ENCODE peak calls at places on chromosomes 6 and 20, in seven cellular contexts. U is WERI-Rb-1; N is activated CD8-positive, alpha-beta T cell treated with anti-CD3 and anti-CD28 coated beads for 36 hours; O is upper lobe of right lung; P is dorsolateral prefrontal cortex; R is spleen; W is progenitor cell of endocrine pancreas. T is an unnamed sample.

GRCh38 chr20:20956586-20956985 is 149.6 kb downstream of the LINC00237 start:
- DNase-seq in W (no peak), R (no peak), N (no peak), P (peak), O (no peak), U (no peak), T (no peak)

GRCh38 chr6:15985354-15985995 is 143.4 kb upstream of the MYLIP start:
- DNase-seq in U (no peak), W (no peak), R (no peak), N (no peak), O (no peak), P (no peak), T (no peak)

GRCh38 chr6:13229205-13230085 is 98.9 kb downstream of the TBC1D7 start:
- DNase-seq in R (no peak), W (no peak), N (peak), U (no peak), O (no peak), P (no peak), T (no peak)

GRCh38 chr20:48155231-48155630 is 369.9 kb upstream of the SULF2 start:
- DNase-seq in N (no peak), U (no peak), P (peak), W (no peak), O (no peak), R (no peak), T (no peak)

GRCh38 chr6:15312500-15312899 is 66.6 kb downstream of the JARID2 start:
- DNase-seq in U (no peak), R (no peak), W (no peak), P (no peak), O (no peak), N (no peak), T (no peak)

GRCh38 chr20:1225263-1225728 is 548 bp upstream of the RAD21L1 start:
- DNase-seq in U (no peak), W (no peak), P (peak), R (no peak), N (no peak), O (no peak), T (no peak)

GRCh38 chr6:126039284-126039683 is 52.9 kb downstream of the TRMT11 start:
- DNase-seq in R (no peak), U (no peak), N (no peak), P (no peak), W (no peak), O (no peak), T (no peak)

GRCh38 chr20:13922241-13922640 is 68.2 kb downstream of the SEL1L2 start:
- DNase-seq in U (no peak), W (no peak), R (no peak), O (no peak), P (no peak), N (no peak), T (no peak)

GRCh38 chr6:3440911-3441310 is 15.9 kb downstream of the SLC22A23 start:
- DNase-seq in U (no peak), R (no peak), N (no peak), P (no peak), O (no peak), W (no peak), T (no peak)

GRCh38 chr6:156256161-156256560 is 521.0 kb upstream of the ARID1B start:
- DNase-seq in O (no peak), N (peak), U (no peak), R (no peak), W (no peak), P (no peak), T (no peak)

GRCh38 chr6:53648571-53648970 is 17.0 kb downstream of the KLHL31 start:
- DNase-seq in P (no peak), O (no peak), W (no peak), N (no peak), R (no peak), U (no peak), T (no peak)

GRCh38 chr20:16968099-16968498 is 219.9 kb downstream of the OTOR start:
- DNase-seq in N (no peak), U (no peak), P (no peak), O (no peak), W (no peak), R (no peak), T (no peak)

GRCh38 chr6:170018422-170019258 is 267.2 kb downstream of the ERMARD start:
- DNase-seq in U (no peak), W (no peak), N (no peak), R (no peak), P (no peak), O (no peak), T (no peak)

GRCh38 chr6:19210849-19211590 is 626.1 kb upstream of the ID4 start:
- DNase-seq in N (peak), W (no peak), R (peak), O (peak), U (peak), P (no peak), T (peak)

GRCh38 chr6:85368631-85369030 is 81.3 kb upstream of the NT5E start:
- DNase-seq in R (no peak), W (no peak), O (no peak), P (no peak), N (no peak), U (no peak), T (no peak)

GRCh38 chr20:11676618-11677289 is 240.9 kb upstream of the BTBD3 start:
- DNase-seq in O (no peak), R (no peak), U (peak), P (peak), W (peak), N (peak), T (no peak)

GRCh38 chr20:31923388-31924271 is 28.2 kb downstream of the PDRG1 start:
- DNase-seq in N (peak), O (no peak), R (no peak), W (no peak), P (no peak), U (no peak), T (no peak)

GRCh38 chr6:37106982-37107453 is 62.9 kb upstream of the PIM1 start:
- DNase-seq in W (no peak), N (no peak), O (no peak), P (no peak), U (peak), R (no peak), T (no peak)

GRCh38 chr20:2840138-2840966 is at the start of the genes PCED1A and VPS16:
- DNase-seq in O (peak), R (peak), W (peak), P (peak), U (peak), N (peak), T (peak)

GRCh38 chr20:44448753-44449546 is 26.7 kb upstream of the TTPAL start:
- DNase-seq in N (peak), U (peak), R (no peak), P (no peak), W (no peak), O (no peak), T (no peak)

GRCh38 chr6:47663462-47664216 is 34.7 kb upstream of the ADGRF4 start:
- DNase-seq in N (no peak), U (no peak), O (no peak), P (peak), R (no peak), W (no peak), T (no peak)

GRCh38 chr6:31094389-31094881 is 17.9 kb downstream of the C6orf15 start:
- DNase-seq in N (peak), U (peak), W (no peak), O (no peak), R (peak), P (peak), T (no peak)

GRCh38 chr6:5606546-5606945 is 345.2 kb downstream of the FARS2 start:
- DNase-seq in P (no peak), O (no peak), N (no peak), U (no peak), W (no peak), R (no peak), T (no peak)

GRCh38 chr6:78989191-78989590 is 88.9 kb downstream of the PHIP start:
- DNase-seq in P (no peak), O (no peak), W (no peak), N (no peak), R (no peak), U (no peak), T (no peak)

GRCh38 chr20:17663486-17663885 is 18.6 kb downstream of the RRBP1 start:
- DNase-seq in O (no peak), U (no peak), P (no peak), N (no peak), W (no peak), R (no peak), T (peak)

GRCh38 chr6:143098054-143098673 is 37.5 kb downstream of the AIG1 start:
- DNase-seq in R (no peak), U (no peak), P (no peak), O (no peak), N (no peak), W (no peak), T (no peak)

GRCh38 chr6:134035823-134036296 is 16.6 kb downstream of the SLC2A12 start:
- DNase-seq in U (no peak), W (no peak), P (no peak), O (no peak), R (no peak), N (peak), T (no peak)

GRCh38 chr6:36695414-36695813 is 2.2 kb upstream of the RAB44 start:
- DNase-seq in U (no peak), O (no peak), R (no peak), N (no peak), W (no peak), P (no peak), T (no peak)

GRCh38 chr6:75204959-75205775 is 686 bp downstream of the COL12A1 start:
- DNase-seq in R (peak), N (peak), U (no peak), P (no peak), O (peak), W (no peak), T (peak)

GRCh38 chr6:154106251-154106650 is 67.2 kb downstream of the OPRM1 start:
- DNase-seq in W (no peak), P (no peak), U (no peak), R (no peak), O (no peak), N (no peak), T (no peak)

GRCh38 chr6:137339929-137340559 is 120.9 kb upstream of the IFNGR1 start:
- DNase-seq in W (no peak), N (no peak), P (no peak), U (no peak), O (no peak), R (no peak), T (no peak)

GRCh38 chr6:137342607-137343186 is 123.5 kb upstream of the IFNGR1 start:
- DNase-seq in R (no peak), O (no peak), W (no peak), N (no peak), U (no peak), P (no peak), T (no peak)

DNA sequence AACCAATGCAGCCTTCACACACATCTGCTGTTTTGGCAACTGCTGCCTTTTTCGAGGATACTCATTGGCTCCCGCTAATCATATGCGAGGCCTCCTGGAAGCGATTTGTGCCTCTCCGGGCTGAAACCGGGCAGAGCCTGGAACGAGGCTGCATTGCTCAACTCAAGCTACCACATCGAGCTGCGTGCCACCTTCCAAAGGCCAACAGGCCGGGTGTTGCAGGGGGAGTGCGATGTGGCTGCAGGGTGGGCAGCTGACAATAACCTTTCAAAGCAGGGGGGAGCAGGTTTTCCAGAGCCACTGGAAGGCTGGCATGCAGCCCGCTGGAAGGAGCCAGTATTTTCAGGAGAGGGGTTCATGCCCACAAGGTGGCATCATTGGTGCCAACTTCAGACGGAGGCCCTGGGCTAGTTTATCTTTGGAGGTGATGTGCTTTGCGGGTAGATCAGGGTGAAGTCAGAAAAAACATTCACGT is 122.6 kb upstream of the IFNGR1 start:
- DNase-seq in O (no peak), P (peak), N (peak), R (no peak), W (no peak), U (no peak), T (no peak)
- TF ChIP-seq CTCF in O (peak), P (peak), N (peak), R (peak), W (no peak), U (peak), T (no peak)

GRCh38 chr6:38348366-38348765 is 291.4 kb downstream of the BTBD9 start:
- DNase-seq in O (no peak), R (no peak), N (no peak), U (no peak), W (no peak), P (no peak), T (no peak)
- TF ChIP-seq CTCF in O (no peak), R (no peak), N (no peak), U (no peak), W (no peak), P (no peak), T (no peak)

GRCh38 chr20:45834797-45835161 is 1.2 kb downstream of the SNX21 start:
- DNase-seq in U (no peak), W (no peak), O (no peak), N (no peak), P (no peak), R (peak), T (no peak)

GRCh38 chr20:45833030-45833882 is at the start of gene SNX21:
- DNase-seq in U (peak), O (peak), P (peak), N (peak), W (peak), R (peak), T (peak)

GRCh38 chr20:45833883-45834796 is 541 bp downstream of the SNX21 start:
- DNase-seq in W (peak), O (peak), N (peak), U (peak), R (peak), P (peak), T (peak)

GRCh38 chr20:45836841-45837240 is 3.2 kb downstream of the SNX21 start:
- DNase-seq in P (no peak), U (no peak), N (no peak), O (no peak), W (no peak), R (no peak), T (no peak)

GRCh38 chr20:45835230-45836224 is 1.9 kb downstream of the SNX21 start:
- DNase-seq in U (no peak), P (no peak), R (peak), W (no peak), N (no peak), O (no peak), T (peak)
- TF ChIP-seq CTCF in U (no peak), P (no peak), R (no peak), W (no peak), N (no peak), O (no peak), T (no peak)

GRCh38 chr20:219290-220115 is 7.6 kb upstream of the DEFB129 start:
- DNase-seq in R (no peak), U (peak), N (peak), P (no peak), W (no peak), O (no peak), T (no peak)
- TF ChIP-seq CTCF in R (no peak), U (peak), N (no peak), P (peak), W (peak), O (peak), T (no peak)

DNA sequence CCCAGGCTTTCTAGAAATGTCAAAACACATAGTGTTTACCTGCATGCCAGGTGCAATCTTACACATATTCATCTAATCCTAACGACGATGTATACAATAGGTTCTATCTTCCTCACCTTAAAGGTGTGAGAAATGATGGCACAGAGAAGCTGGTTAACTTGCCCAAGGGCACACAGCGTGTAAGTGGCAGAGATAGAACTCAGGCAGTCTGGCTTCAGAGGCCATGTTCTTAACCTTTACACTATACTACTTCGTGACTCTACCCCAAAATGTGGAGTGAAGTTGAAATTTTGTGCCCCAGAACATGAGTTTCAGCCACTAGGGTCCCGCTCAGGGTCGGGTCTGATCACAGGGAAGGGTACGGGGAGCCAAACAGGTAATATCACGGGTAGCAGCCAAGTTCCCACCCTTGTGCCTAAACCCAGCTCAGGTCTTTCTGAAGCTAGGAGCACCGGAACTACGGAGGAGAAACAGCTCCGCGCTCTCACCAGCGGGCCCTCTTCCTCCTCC is 523 bp downstream of the VPS52 start:
- DNase-seq in N (no peak), U (no peak), W (no peak), O (no peak), R (no peak), P (no peak), T (no peak)
- TF ChIP-seq CTCF in N (no peak), U (no peak), W (peak), O (no peak), R (no peak), P (no peak), T (no peak)

GRCh38 chr6:73314577-73315492 is 39.2 kb downstream of the DPPA5 start:
- DNase-seq in R (no peak), N (no peak), O (no peak), P (no peak), U (no peak), W (no peak), T (no peak)

GRCh38 chr6:73309534-73309783 is 44.6 kb downstream of the DPPA5 start:
- DNase-seq in W (no peak), U (no peak), O (no peak), N (no peak), R (no peak), P (no peak), T (no peak)

GRCh38 chr6:73308712-73309533 is 45.2 kb downstream of the DPPA5 start:
- DNase-seq in W (no peak), N (no peak), R (no peak), U (no peak), P (peak), O (no peak), T (no peak)

DNA sequence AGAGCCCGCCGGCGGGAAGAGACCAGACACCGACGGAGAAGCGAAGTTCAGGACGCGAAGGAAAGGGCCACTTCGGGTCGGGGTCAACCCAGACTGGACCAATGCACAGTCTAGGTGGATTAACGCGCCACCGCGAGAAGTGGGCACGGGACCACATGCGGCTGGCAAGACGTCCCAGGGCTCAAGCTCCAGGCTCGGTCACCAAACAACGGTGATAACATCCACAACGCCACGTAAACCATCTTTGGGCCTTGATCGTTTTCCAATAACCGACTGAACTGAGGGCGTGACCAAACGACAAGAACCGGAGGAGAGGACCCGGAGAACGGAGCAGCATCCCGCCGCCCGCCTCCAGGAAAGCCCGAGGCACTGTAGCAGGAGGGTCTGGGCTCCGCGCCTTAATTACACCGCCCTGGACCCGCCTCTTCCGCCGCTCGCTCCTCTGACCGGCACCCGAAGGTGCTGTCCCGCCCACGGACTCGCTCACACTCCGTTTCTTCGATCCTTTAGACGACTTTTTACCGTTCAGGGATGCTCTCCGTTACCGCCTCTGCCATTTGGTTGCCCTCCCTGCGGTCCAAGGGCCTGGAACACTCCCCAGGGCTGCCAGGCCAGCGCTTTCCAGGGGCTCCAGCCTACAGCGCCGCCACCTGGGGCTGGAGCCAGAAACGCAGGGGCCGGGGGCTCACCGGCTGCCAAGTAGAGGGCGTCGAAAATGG is 44.1 kb downstream of the DPPA5 start:
- DNase-seq in W (peak), N (peak), P (peak), O (peak), R (peak), U (peak), T (no peak)
- TF ChIP-seq CTCF in W (peak), N (peak), P (peak), O (peak), R (no peak), U (peak), T (no peak)

GRCh38 chr6:83518946-83519489 is 6.7 kb downstream of the PRSS35 start:
- DNase-seq in U (no peak), O (no peak), R (no peak), W (no peak), P (no peak), N (no peak), T (no peak)
- TF ChIP-seq CTCF in U (peak), O (peak), R (no peak), W (no peak), P (peak), N (no peak), T (no peak)

GRCh38 chr6:8066108-8066507 is 1.9 kb upstream of the BLOC1S5 start:
- DNase-seq in O (no peak), P (no peak), R (no peak), W (no peak), U (no peak), N (peak), T (no peak)
- TF ChIP-seq CTCF in O (no peak), P (no peak), R (no peak), W (peak), U (peak), N (no peak), T (no peak)

GRCh38 chr6:145733770-145734169 is 1.6 kb downstream of the EPM2A start:
- DNase-seq in W (no peak), O (no peak), R (no peak), P (no peak), N (peak), U (no peak), T (no peak)

GRCh38 chr6:145734486-145735355 is 599 bp downstream of the EPM2A start:
- DNase-seq in U (peak), P (peak), N (peak), O (peak), R (peak), W (peak), T (peak)

GRCh38 chr6:145731432-145731831 is 3.9 kb downstream of the EPM2A start:
- DNase-seq in P (no peak), R (no peak), U (no peak), O (no peak), W (no peak), N (peak), T (no peak)

GRCh38 chr6:145732788-145733187 is 2.5 kb downstream of the EPM2A start:
- DNase-seq in O (no peak), U (peak), P (no peak), N (no peak), W (no peak), R (no peak), T (no peak)

GRCh38 chr6:145733207-145733606 is 2.1 kb downstream of the EPM2A start:
- DNase-seq in U (no peak), O (no peak), P (no peak), R (no peak), W (no peak), N (no peak), T (no peak)
- TF ChIP-seq CTCF in U (no peak), O (no peak), P (no peak), R (no peak), W (no peak), N (no peak), T (no peak)

DNA sequence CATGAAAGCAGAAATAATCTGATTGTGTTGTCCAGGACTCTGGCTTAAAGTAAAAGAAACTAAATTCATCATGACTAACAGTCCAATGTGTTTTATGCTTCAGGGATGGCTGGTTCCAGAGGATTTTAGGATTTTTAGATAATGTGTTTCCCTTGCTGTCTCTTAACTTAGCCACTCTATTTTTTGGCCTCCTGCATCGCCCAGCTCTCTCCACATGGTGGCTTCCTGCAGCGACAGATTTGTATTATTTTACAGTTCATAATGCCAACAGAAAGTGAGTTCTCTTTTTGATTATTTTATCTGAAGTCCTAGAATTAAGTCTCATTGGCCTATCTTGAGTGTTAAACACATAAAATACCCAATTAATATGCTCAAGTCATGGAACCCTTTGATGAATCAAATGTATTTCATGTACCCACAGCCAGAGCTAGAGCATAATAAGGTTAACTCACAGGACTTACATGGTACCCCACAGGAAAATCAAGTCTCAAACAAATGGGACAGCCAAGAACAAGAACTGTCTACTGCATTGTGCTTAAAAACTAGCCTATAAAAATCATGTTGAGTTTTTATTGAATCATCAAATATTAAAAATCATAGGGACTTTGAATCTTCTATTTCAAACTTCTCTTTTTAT is 582.5 kb downstream of the DOK5 start:
- DNase-seq in N (no peak), R (no peak), O (no peak), U (no peak), W (no peak), P (no peak), T (no peak)
- TF ChIP-seq CTCF in N (no peak), R (no peak), O (peak), U (no peak), W (peak), P (peak), T (no peak)

T was measured in tibial nerve.